ENCODE peak calls at places on chromosomes 12 and 14, in four cellular contexts. M is fibroblast of pulmonary artery, W is WERI-Rb-1, F is tibial artery. T is an unnamed sample.

GRCh38 chr12:50739611-50740010 is 24.3 kb upstream of the ATF1 start:
- DNase-seq in M (no peak), W (no peak), F (no peak), T (peak; percentile 23)

GRCh38 chr12:104357431-104357952 is 54.0 kb downstream of the EID3 start:
- DNase-seq in M (peak; percentile 79), W (no peak), F (no peak), T (peak; percentile 51)

GRCh38 chr12:89597770-89598169 is 71.9 kb upstream of the POC1B start:
- DNase-seq in M (no peak), W (no peak), F (no peak), T (no peak)

GRCh38 chr12:72612171-72612570 is 340.0 kb downstream of the TRHDE start:
- DNase-seq in M (no peak), W (no peak), F (no peak), T (no peak)

GRCh38 chr14:99520571-99521081 is 39.4 kb downstream of the CCNK start:
- DNase-seq in M (no peak), W (no peak), F (no peak), T (no peak)

GRCh38 chr12:15625075-15625474 is 164.1 kb downstream of the EPS8 start:
- DNase-seq in M (no peak), W (no peak), F (no peak), T (no peak)

GRCh38 chr14:99029150-99029915 is 242.7 kb downstream of the BCL11B start:
- DNase-seq in M (no peak), W (no peak), F (no peak), T (no peak)

GRCh38 chr12:128258866-128259555 is 8.0 kb upstream of the TMEM132C start:
- DNase-seq in M (no peak), W (peak; percentile 50), F (no peak), T (no peak)

GRCh38 chr12:28905220-28905940 is 243.7 kb upstream of the FAR2 start:
- DNase-seq in M (no peak), W (no peak), F (no peak), T (no peak)

GRCh38 chr14:74763803-74764531 is 851 bp downstream of the YLPM1 start:
- DNase-seq in M (no peak), W (no peak), F (peak; percentile 23), T (peak; percentile 22)

GRCh38 chr12:124809878-124810277 is 53.8 kb downstream of the SCARB1 start:
- DNase-seq in M (no peak), W (no peak), F (no peak), T (peak; percentile 70)

GRCh38 chr12:102197789-102198188 is at the start of gene PMCH:
- DNase-seq in M (peak; percentile 31), W (no peak), F (no peak), T (peak; percentile 49)

GRCh38 chr12:1325666-1326065 is 268.7 kb downstream of the FBXL14 start:
- DNase-seq in M (no peak), W (no peak), F (no peak), T (no peak)

GRCh38 chr14:93943052-93943451 is 15.9 kb downstream of the FAM181A start:
- DNase-seq in M (no peak), W (no peak), F (no peak), T (peak; percentile 29)

GRCh38 chr12:70393787-70394519 is 27.9 kb downstream of the KCNMB4 start:
- DNase-seq in M (peak; percentile 61), W (no peak), F (no peak), T (peak; percentile 73)

GRCh38 chr12:46385439-46385838 is 12.9 kb upstream of the SLC38A2 start:
- DNase-seq in M (no peak), W (no peak), F (no peak), T (no peak)
- H3K4me3 ChIP-seq in M (no peak overlapping the region), W (no peak overlapping the region), F (no peak overlapping the region), T (no peak overlapping the region)

DNA sequence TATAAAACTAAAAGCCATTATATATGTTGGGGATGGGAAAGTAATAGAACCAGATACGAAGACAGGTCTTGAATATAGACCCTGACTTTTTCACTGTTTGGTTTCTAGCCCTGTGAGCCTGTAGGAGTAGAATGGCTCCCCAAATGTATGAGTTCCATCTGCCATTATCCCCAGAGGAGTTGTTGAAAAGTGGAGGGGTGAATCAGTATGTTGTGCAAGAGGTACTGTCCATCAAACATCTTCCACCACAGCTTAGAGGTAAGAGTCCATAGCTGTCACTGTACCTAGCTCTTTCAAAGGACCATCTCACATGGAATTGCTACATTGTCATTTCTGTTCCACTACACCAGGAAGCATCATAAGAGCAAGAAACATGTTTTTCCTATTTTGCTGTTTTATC is 1.1 kb downstream of the NCAPD2 start:
- DNase-seq in M (no peak), W (no peak), F (no peak), T (peak; percentile 41)
- H3K4me3 ChIP-seq in M (peak overlapping the region; percentile 81), W (peak overlapping the region; percentile 76), F (peak overlapping the region; percentile 97), T (peak overlapping the region; percentile 95)

GRCh38 chr12:76138656-76139055 is 54.2 kb upstream of the NAP1L1 start:
- DNase-seq in M (no peak), W (no peak), F (no peak), T (no peak)

GRCh38 chr12:76142305-76142704 is 57.8 kb upstream of the NAP1L1 start:
- DNase-seq in M (no peak), W (no peak), F (no peak), T (no peak)

GRCh38 chr12:76137611-76138010 is 53.1 kb upstream of the NAP1L1 start:
- DNase-seq in M (peak; percentile 88), W (no peak), F (no peak), T (no peak)

GRCh38 chr12:76144253-76144564 is 59.7 kb upstream of the NAP1L1 start:
- DNase-seq in M (peak; percentile 74), W (no peak), F (peak; percentile 29), T (peak; percentile 51)

DNA sequence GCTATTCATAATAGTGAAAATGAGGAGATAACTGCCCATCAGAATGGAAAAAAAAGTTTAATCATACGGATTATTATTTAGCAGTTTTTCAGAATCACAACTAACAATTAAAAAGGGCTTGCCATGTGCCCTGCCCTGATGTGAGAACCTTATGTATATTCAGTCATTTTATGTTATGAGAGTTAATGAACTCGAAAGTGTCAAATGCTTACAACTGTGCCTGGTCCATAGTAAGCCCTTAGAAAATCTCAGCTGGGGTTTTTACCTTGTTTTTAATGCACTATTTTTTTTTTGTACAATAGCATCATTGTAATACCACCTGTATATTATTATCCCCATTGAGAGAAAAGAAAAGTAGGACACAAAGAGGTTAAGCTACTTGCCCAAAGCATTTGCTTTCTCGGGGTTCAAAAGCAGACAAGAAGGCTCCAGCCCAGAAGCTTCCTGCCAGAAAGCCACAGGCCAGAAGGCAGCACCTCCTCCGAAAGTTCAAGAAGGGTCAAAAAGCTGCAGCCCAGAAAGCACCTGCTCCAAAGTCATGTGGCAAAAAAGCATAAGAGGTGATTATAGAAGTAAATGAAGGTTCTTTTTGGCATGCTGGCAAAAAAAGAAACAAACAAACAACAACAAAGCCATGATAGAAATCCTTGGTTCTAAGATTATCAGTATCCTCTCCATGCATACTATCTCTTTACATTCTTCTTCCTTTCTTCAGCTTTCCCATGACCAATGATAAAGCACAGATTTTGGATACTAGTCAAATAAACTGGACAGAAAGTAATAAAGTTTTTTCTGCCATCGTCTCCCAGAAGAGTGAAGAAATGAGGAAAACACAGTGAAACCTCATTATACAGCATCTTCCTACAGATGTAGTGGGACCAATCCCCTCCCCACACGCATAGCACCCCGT is 59.1 kb upstream of the NAP1L1 start:
- DNase-seq in M (no peak), W (no peak), F (no peak), T (no peak)
- H3K4me3 ChIP-seq in M (no peak overlapping the region), W (no peak overlapping the region), F (no peak overlapping the region), T (no peak overlapping the region)

DNA sequence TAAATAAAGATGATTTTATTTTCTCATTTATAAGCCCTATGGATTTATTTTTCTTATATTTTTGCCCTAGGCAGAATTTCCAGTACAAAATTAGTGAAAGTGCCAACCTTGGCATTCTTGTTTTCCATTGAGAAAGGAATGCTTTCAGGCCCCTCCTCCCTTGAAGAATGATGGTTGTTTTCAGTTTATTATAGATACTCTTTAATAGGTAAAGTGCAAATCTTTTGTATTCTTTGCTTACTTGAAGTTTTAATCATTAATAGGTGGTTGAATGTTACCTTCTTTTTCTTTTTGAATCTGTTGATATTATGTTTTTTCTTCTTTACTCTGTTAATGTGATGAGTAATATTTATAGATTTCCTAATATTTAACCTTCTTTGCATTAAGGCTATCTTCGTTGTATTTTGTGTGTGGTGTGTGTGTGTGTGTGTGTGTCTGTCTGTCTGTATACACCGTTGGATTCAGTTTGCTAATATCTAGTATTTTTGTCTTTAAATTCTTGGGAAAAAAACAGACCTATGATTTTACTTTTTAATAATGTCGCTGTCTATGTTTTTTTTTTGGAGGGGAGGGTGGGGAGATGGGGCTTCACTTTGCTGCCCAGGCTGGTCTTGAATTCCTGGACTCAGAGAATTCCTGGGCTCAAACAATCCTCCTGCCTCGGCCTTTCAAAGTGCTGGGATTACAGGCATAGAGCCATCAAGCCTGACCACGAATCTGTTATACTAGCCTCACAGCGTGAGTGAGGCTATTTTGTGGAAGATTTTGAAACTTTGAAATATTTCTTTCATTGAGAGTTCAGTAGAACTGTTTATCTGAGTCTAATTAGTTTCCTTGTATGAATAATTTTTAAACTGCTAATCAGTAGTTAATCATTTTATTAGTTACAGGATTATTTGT is 13.5 kb downstream of the SRGAP1 start:
- DNase-seq in M (peak; percentile 27), W (no peak), F (no peak), T (peak; percentile 30)
- H3K4me3 ChIP-seq in M (no peak overlapping the region), W (no peak overlapping the region), F (no peak overlapping the region), T (no peak overlapping the region)

DNA sequence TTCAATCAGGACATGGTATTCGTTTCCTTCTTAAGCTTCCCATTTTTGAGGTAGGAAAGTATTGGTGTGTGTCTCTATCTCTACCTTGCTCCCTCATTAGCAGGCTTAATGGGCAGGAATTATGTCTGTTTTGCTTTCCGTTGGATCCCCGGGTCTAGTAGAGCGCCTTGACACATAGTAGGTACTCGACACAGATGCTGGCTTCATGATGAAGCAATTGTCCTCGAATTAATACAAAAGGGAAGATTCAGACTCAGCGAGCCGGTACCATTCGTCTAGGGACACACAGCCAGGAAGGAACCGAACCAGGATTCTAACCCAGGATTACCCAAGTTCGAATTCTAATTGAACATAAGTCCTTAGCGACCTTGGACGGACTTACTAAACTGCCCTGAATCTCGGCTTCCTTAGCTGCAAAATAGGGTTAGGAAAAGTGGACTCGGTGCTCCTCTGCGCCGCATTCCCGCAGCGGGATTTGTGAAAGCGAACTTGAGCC is 496 bp upstream of the ISCU start:
- DNase-seq in M (no peak), W (no peak), F (no peak), T (no peak)
- H3K4me3 ChIP-seq in M (peak overlapping the region; percentile 98), W (peak overlapping the region; percentile 73), F (peak overlapping the region; percentile 82), T (peak overlapping the region; percentile 85)

DNA sequence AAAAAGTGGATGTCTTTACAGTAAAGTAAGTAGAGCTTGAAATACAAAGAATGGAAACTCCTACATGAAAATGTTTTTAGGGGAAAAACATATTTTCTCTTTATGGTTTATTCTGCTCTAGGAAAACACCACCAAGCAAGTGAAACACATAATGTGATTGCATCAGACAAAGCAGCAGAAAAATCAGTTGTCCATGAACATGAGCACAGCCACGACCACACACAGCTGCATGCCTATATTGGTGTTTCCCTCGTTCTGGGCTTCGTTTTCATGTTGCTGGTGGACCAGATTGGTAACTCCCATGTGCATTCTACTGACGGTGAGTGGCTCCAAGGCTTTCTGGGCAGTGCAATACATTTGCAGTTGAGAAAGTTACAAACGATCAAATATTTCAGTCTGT is 42.6 kb upstream of the PLEKHD1 start:
- DNase-seq in M (no peak), W (no peak), F (no peak), T (no peak)
- H3K4me3 ChIP-seq in M (no peak overlapping the region), W (no peak overlapping the region), F (no peak overlapping the region), T (no peak overlapping the region)

GRCh38 chr12:65300067-65300466 is 21.6 kb downstream of the MSRB3 start:
- DNase-seq in M (no peak), W (no peak), F (no peak), T (no peak)
- H3K4me3 ChIP-seq in M (no peak overlapping the region), W (no peak overlapping the region), F (no peak overlapping the region), T (no peak overlapping the region)

T was measured in fibroblast of mammary gland.